ENCODE peak calls at places on chromosomes 16 and 17, in six cellular contexts. O is skeletal muscle cell, W is EH, R is kidney tubule cell, Q is IMR-90, Z is SHP77 treated with DMSO at 0.1 percent for 48 hours. S is an unnamed sample.

GRCh38 chr17:73030501-73030911 is 62.0 kb downstream of the SLC39A11 start:
- DNase-seq in W (peak; percentile 27), Q (peak; percentile 24), Z (no peak), R (peak; percentile 76), O (no peak), S (no peak)

GRCh38 chr17:2796164-2797140 is at the start of gene RAP1GAP2:
- DNase-seq in R (no peak), Q (no peak), O (no peak), W (no peak), Z (no peak), S (no peak)

GRCh38 chr16:27446721-27447120 is 44.7 kb downstream of the IL21R start:
- DNase-seq in Z (no peak), O (no peak), R (no peak), W (no peak), Q (no peak), S (peak; percentile 34)

GRCh38 chr16:87165885-87166284 is 151.3 kb downstream of the C16orf95 start:
- DNase-seq in Q (no peak), R (no peak), O (no peak), Z (no peak), W (no peak), S (no peak)

GRCh38 chr17:48596000-48596734 is 2.6 kb upstream of the HOXB5 start:
- DNase-seq in R (peak; percentile 48), W (no peak), Q (peak; percentile 53), O (no peak), Z (no peak), S (no peak)

GRCh38 chr17:13587487-13588338 is 14.0 kb downstream of the HS3ST3A1 start:
- DNase-seq in Q (peak; percentile 55), R (peak; percentile 33), W (peak; percentile 59), Z (no peak), O (no peak), S (no peak)

GRCh38 chr16:88619859-88620655 is 18.3 kb upstream of the IL17C start:
- DNase-seq in R (no peak), W (no peak), Q (peak; percentile 98), Z (no peak), O (no peak), S (no peak)

GRCh38 chr17:10875411-10875810 is 37.5 kb upstream of the PIRT start:
- DNase-seq in W (peak; percentile 12), O (no peak), Q (no peak), Z (no peak), R (no peak), S (no peak)

GRCh38 chr17:72422505-72423285 is 301.9 kb downstream of the SOX9 start:
- DNase-seq in O (peak; percentile 42), Z (no peak), R (peak; percentile 99), W (peak; percentile 100), Q (peak; percentile 92), S (peak; percentile 41)

GRCh38 chr16:4200000-4200780 is 41.7 kb downstream of the SRL start:
- DNase-seq in Z (no peak), W (peak; percentile 71), O (no peak), Q (peak; percentile 60), R (peak; percentile 83), S (no peak)

GRCh38 chr16:57815987-57816745 is 13.9 kb upstream of the KIFC3 start:
- DNase-seq in W (peak; percentile 96), R (peak; percentile 98), O (peak; percentile 81), Q (peak; percentile 93), Z (no peak), S (no peak)

GRCh38 chr16:17232487-17232886 is 238.3 kb downstream of the XYLT1 start:
- DNase-seq in O (no peak), R (no peak), W (no peak), Z (no peak), Q (no peak), S (no peak)

GRCh38 chr16:88380099-88380498 is 2.7 kb upstream of the ZNF469 start:
- DNase-seq in R (no peak), Z (no peak), O (no peak), W (no peak), Q (no peak), S (no peak)

GRCh38 chr17:72467841-72468653 is 347.2 kb downstream of the SOX9 start:
- DNase-seq in Q (no peak), O (peak; percentile 21), W (peak; percentile 80), Z (no peak), R (peak; percentile 84), S (no peak)

GRCh38 chr16:19582050-19582784 is 26.7 kb downstream of the VPS35L start:
- DNase-seq in Z (no peak), W (no peak), Q (no peak), O (no peak), R (no peak), S (no peak)

GRCh38 chr17:80780381-80781187 is 211.1 kb upstream of the CHMP6 start:
- DNase-seq in W (no peak), Q (peak; percentile 74), Z (no peak), O (no peak), R (no peak), S (peak; percentile 61)

GRCh38 chr16:77918792-77919707 is 103.3 kb upstream of the CLEC3A start:
- DNase-seq in Z (no peak), O (peak; percentile 9), R (no peak), Q (peak; percentile 78), W (peak; percentile 24), S (no peak)

GRCh38 chr16:55506083-55506482 is 2.8 kb upstream of the LPCAT2 start:
- DNase-seq in W (no peak), R (no peak), O (no peak), Z (no peak), Q (no peak), S (no peak)